ENCODE peak calls at places on chromosomes 2 and 18, in five cellular contexts. One of them, this sample, is unnamed.
A peak's percentile ranks its signal among the peaks of the same experiment; 100 is the strongest.

GRCh38 chr18:64872710-64873458 is 724.0 kb upstream of the LINC00305 start:
- DNase-seq in GM03348: no peak
- DNase-seq in activated naive CD8-positive, alpha-beta T cell treated with anti-CD3 and anti-CD28 coated beads for 36 hours: no peak
- DNase-seq in left ventricle myocardium superior: no peak
- DNase-seq in GM12864: no peak
- DNase-seq in this sample: no peak

GRCh38 chr2:46050489-46050888 is 246.7 kb upstream of the EPAS1 start:
- DNase-seq in GM03348: no peak
- DNase-seq in activated naive CD8-positive, alpha-beta T cell treated with anti-CD3 and anti-CD28 coated beads for 36 hours: no peak
- DNase-seq in left ventricle myocardium superior: no peak
- DNase-seq in GM12864: no peak
- DNase-seq in this sample: no peak

GRCh38 chr2:43123056-43123455 is 103.3 kb downstream of the ZFP36L2 start:
- DNase-seq in left ventricle myocardium superior: no peak
- DNase-seq in activated naive CD8-positive, alpha-beta T cell treated with anti-CD3 and anti-CD28 coated beads for 36 hours: no peak
- DNase-seq in GM03348: no peak
- DNase-seq in GM12864: no peak
- DNase-seq in this sample: no peak

GRCh38 chr2:138123741-138124140 is 159.5 kb downstream of the HNMT start:
- DNase-seq in activated naive CD8-positive, alpha-beta T cell treated with anti-CD3 and anti-CD28 coated beads for 36 hours: no peak
- DNase-seq in GM12864: no peak
- DNase-seq in left ventricle myocardium superior: no peak
- DNase-seq in GM03348: no peak
- DNase-seq in this sample: no peak

GRCh38 chr2:217933326-217933993 is 69.3 kb downstream of the TNS1 start:
- DNase-seq in activated naive CD8-positive, alpha-beta T cell treated with anti-CD3 and anti-CD28 coated beads for 36 hours: no peak
- DNase-seq in GM03348: no peak
- DNase-seq in GM12864: no peak
- DNase-seq in left ventricle myocardium superior: peak; percentile 60
- DNase-seq in this sample: no peak

GRCh38 chr18:13603304-13604019 is 122.9 kb downstream of the FAM210A start:
- DNase-seq in left ventricle myocardium superior: no peak
- DNase-seq in activated naive CD8-positive, alpha-beta T cell treated with anti-CD3 and anti-CD28 coated beads for 36 hours: no peak
- DNase-seq in GM12864: no peak
- DNase-seq in GM03348: no peak
- DNase-seq in this sample: no peak

GRCh38 chr2:85314884-85315242 is 12.9 kb downstream of the TGOLN2 start:
- DNase-seq in activated naive CD8-positive, alpha-beta T cell treated with anti-CD3 and anti-CD28 coated beads for 36 hours: no peak
- DNase-seq in left ventricle myocardium superior: no peak
- DNase-seq in GM03348: no peak
- DNase-seq in GM12864: no peak
- DNase-seq in this sample: no peak

GRCh38 chr2:65018141-65018582 is 29.0 kb downstream of the SLC1A4 start:
- DNase-seq in left ventricle myocardium superior: peak; percentile 52
- DNase-seq in activated naive CD8-positive, alpha-beta T cell treated with anti-CD3 and anti-CD28 coated beads for 36 hours: no peak
- DNase-seq in GM03348: no peak
- DNase-seq in GM12864: no peak
- DNase-seq in this sample: no peak

GRCh38 chr18:926946-927345 is 22.3 kb downstream of the ADCYAP1 start:
- DNase-seq in GM12864: no peak
- DNase-seq in GM03348: no peak
- DNase-seq in left ventricle myocardium superior: no peak
- DNase-seq in activated naive CD8-positive, alpha-beta T cell treated with anti-CD3 and anti-CD28 coated beads for 36 hours: no peak
- DNase-seq in this sample: no peak

GRCh38 chr2:69154031-69154430 is 141.1 kb downstream of the ANTXR1 start:
- DNase-seq in activated naive CD8-positive, alpha-beta T cell treated with anti-CD3 and anti-CD28 coated beads for 36 hours: no peak
- DNase-seq in left ventricle myocardium superior: no peak
- DNase-seq in GM03348: no peak
- DNase-seq in GM12864: no peak
- DNase-seq in this sample: no peak

GRCh38 chr18:79708412-79708811 is 28.8 kb downstream of the CTDP1 start:
- DNase-seq in activated naive CD8-positive, alpha-beta T cell treated with anti-CD3 and anti-CD28 coated beads for 36 hours: no peak
- DNase-seq in GM03348: no peak
- DNase-seq in left ventricle myocardium superior: no peak
- DNase-seq in GM12864: no peak
- DNase-seq in this sample: no peak